ENCODE peak calls at places on chromosomes 5 and 9, in ten cellular contexts. S is NCI-H226; O is putamen; F is Ammon's horn; N is MCF 10A; K is KBM-7; C is stimulated activated CD8-positive, alpha-beta memory T cell treated with anti-CD3 and anti-CD28 coated beads, Interleukin-15, amount 100 ng/mL, for 48 hours; T is epithelial cell of esophagus; H is nephron progenitor cell; G is activated CD8-positive, alpha-beta memory T cell treated with anti-CD3 and anti-CD28 coated beads, Interleukin-2, amount 50 U/mL, for 4 hours. R is an unnamed sample.

GRCh38 chr9:87280421-87280820 is 217.2 kb upstream of the DAPK1 start:
- DNase-seq in T (peak; percentile 68), G (no peak), H (no peak), C (no peak), F (no peak), K (no peak), O (no peak), S (peak; percentile 33), N (peak; percentile 22), R (no peak)

GRCh38 chr5:130520211-130520610 is 615.9 kb downstream of the CHSY3 start:
- DNase-seq in C (no peak), F (no peak), N (peak; percentile 57), T (peak; percentile 88), H (no peak), G (no peak), S (peak; percentile 56), O (no peak), K (no peak), R (no peak)

GRCh38 chr5:170971-171800 is 20.1 kb upstream of the LRRC14B start:
- DNase-seq in O (no peak), F (no peak), S (no peak), H (peak; percentile 62), C (no peak), K (no peak), G (no peak), T (no peak), N (no peak), R (no peak)

GRCh38 chr5:33524476-33524875 is 83.7 kb downstream of the TARS1 start:
- DNase-seq in F (no peak), H (no peak), T (peak; percentile 4), G (no peak), N (peak; percentile 39), O (no peak), K (peak; percentile 1), S (no peak), C (no peak), R (no peak)

GRCh38 chr5:15002791-15003190 is 131.2 kb upstream of the ANKH start:
- DNase-seq in C (no peak), F (no peak), S (no peak), N (no peak), T (no peak), G (no peak), K (no peak), O (no peak), H (no peak), R (no peak)

GRCh38 chr9:133607381-133607780 is 1.8 kb downstream of the FAM163B start:
- DNase-seq in T (no peak), N (no peak), C (no peak), F (no peak), O (no peak), H (no peak), K (no peak), S (no peak), G (no peak), R (no peak)

GRCh38 chr5:148145916-148146315 is 22.4 kb upstream of the SPINK14 start:
- DNase-seq in T (peak; percentile 97), F (no peak), C (no peak), O (no peak), H (no peak), K (no peak), G (no peak), S (peak; percentile 17), N (peak; percentile 71), R (no peak)

GRCh38 chr5:146461319-146461718 is 14.2 kb downstream of the TCERG1 start:
- DNase-seq in S (no peak), N (no peak), O (no peak), T (no peak), K (no peak), H (no peak), C (no peak), F (no peak), G (no peak), R (no peak)

GRCh38 chr9:129312731-129313130 is 134.7 kb upstream of the IER5L start:
- DNase-seq in S (no peak), O (no peak), T (no peak), C (no peak), G (no peak), F (no peak), K (no peak), N (no peak), H (no peak), R (no peak)

GRCh38 chr5:151896041-151896691 is 28.5 kb downstream of the GLRA1 start:
- DNase-seq in C (no peak), G (no peak), S (peak; percentile 78), K (no peak), F (no peak), O (peak; percentile 6), T (peak; percentile 89), H (no peak), N (peak; percentile 65), R (no peak)

GRCh38 chr9:86287013-86287412 is 4.7 kb upstream of the ISCA1 start:
- DNase-seq in O (no peak), S (peak; percentile 19), N (peak; percentile 62), C (no peak), G (no peak), F (no peak), T (peak; percentile 70), K (peak; percentile 51), H (peak; percentile 38), R (no peak)

GRCh38 chr5:134370306-134370870 is 981 bp upstream of the UBE2B start:
- DNase-seq in N (no peak), F (no peak), O (peak; percentile 68), H (no peak), S (peak; percentile 52), G (peak; percentile 21), T (no peak), C (no peak), K (no peak), R (no peak)

GRCh38 chr9:135805422-135806022 is 101.8 kb downstream of the CAMSAP1 start:
- DNase-seq in H (no peak), N (no peak), F (no peak), O (no peak), S (no peak), G (no peak), T (no peak), K (no peak), C (no peak), R (no peak)

GRCh38 chr9:35905912-35906679 is at the start of gene HRCT1:
- DNase-seq in C (no peak), G (no peak), K (no peak), H (no peak), O (peak; percentile 26), F (peak; percentile 56), S (peak; percentile 89), T (peak; percentile 97), N (peak; percentile 99), R (no peak)

GRCh38 chr5:1502046-1502736 is 21.6 kb downstream of the LPCAT1 start:
- DNase-seq in G (no peak), N (no peak), O (no peak), T (peak; percentile 27), C (no peak), K (peak; percentile 24), F (no peak), S (no peak), H (no peak), R (no peak)

GRCh38 chr5:757346-757930 is 27.1 kb downstream of the ZDHHC11B start:
- DNase-seq in S (no peak), K (no peak), O (no peak), T (no peak), F (peak; percentile 6), G (no peak), N (no peak), C (no peak), H (no peak), R (no peak)

GRCh38 chr5:75037106-75037505 is 15.3 kb downstream of the GCNT4 start:
- DNase-seq in N (peak; percentile 78), G (no peak), H (no peak), C (peak; percentile 28), T (peak; percentile 100), K (no peak), S (peak; percentile 94), F (peak; percentile 52), O (peak; percentile 55), R (no peak)

GRCh38 chr9:111966324-111966723 is 69.7 kb downstream of the UGCG start:
- DNase-seq in N (no peak), F (no peak), C (no peak), S (no peak), T (no peak), O (no peak), G (no peak), H (no peak), K (no peak), R (no peak)

GRCh38 chr9:81264516-81264915 is 424.8 kb downstream of the TLE1 start:
- DNase-seq in H (no peak), S (peak; percentile 22), T (no peak), N (no peak), K (no peak), F (no peak), O (no peak), G (no peak), C (no peak), R (no peak)

GRCh38 chr9:133066181-133066983 is 4.6 kb downstream of the CEL start:
- DNase-seq in G (no peak), K (no peak), H (no peak), C (no peak), S (no peak), N (no peak), F (no peak), T (no peak), O (no peak), R (no peak)

GRCh38 chr5:31096238-31096865 is 97.1 kb upstream of the CDH6 start:
- DNase-seq in F (peak; percentile 12), T (peak; percentile 54), G (no peak), N (peak; percentile 31), K (no peak), H (no peak), C (no peak), O (peak; percentile 42), S (peak; percentile 72), R (no peak)

GRCh38 chr9:95088421-95089161 is 228.9 kb downstream of the FANCC start:
- DNase-seq in C (no peak), H (no peak), K (no peak), T (no peak), N (no peak), F (no peak), S (no peak), O (no peak), G (no peak), R (no peak)

GRCh38 chr5:119366537-119366874 is 10.7 kb downstream of the TNFAIP8 start:
- DNase-seq in O (no peak), C (no peak), N (no peak), G (no peak), K (no peak), F (no peak), H (no peak), S (no peak), T (no peak), R (no peak)

GRCh38 chr5:102801375-102801774 is 46.3 kb downstream of the PAM start:
- DNase-seq in O (no peak), C (no peak), F (no peak), K (peak; percentile 76), G (no peak), H (no peak), T (no peak), S (no peak), N (no peak), R (no peak)

GRCh38 chr5:178536541-178537466 is 53.4 kb downstream of the COL23A1 start:
- DNase-seq in T (no peak), F (no peak), O (no peak), C (no peak), H (peak; percentile 68), K (no peak), S (no peak), G (no peak), N (no peak), R (no peak)

GRCh38 chr5:138695781-138696180 is 57.4 kb upstream of the CTNNA1 start:
- DNase-seq in C (no peak), H (no peak), T (no peak), F (no peak), O (no peak), K (no peak), G (no peak), S (no peak), N (no peak), R (no peak)

GRCh38 chr5:151470440-151470839 is 23.0 kb downstream of the SLC36A1 start:
- DNase-seq in T (peak; percentile 28), O (no peak), S (no peak), F (no peak), N (peak; percentile 65), K (no peak), H (no peak), G (no peak), C (no peak), R (no peak)

GRCh38 chr5:77679791-77680190 is 41.3 kb upstream of the OTP start:
- DNase-seq in F (no peak), C (no peak), O (no peak), T (peak; percentile 74), N (peak; percentile 72), G (no peak), K (no peak), S (no peak), H (no peak), R (no peak)